ENCODE peak calls at places on chromosomes 16 and 17, in five cellular contexts. P is esophagus squamous epithelium, H is stomach, V is endothelial cell of umbilical vein, J is ovary. E is an unnamed sample.

GRCh38 chr16:27718136-27718766 is 168.3 kb downstream of the KATNIP start:
- DNase-seq in V (no peak), J (no peak), P (no peak), H (no peak), E (no peak)

GRCh38 chr16:27242868-27243590 is 25.5 kb downstream of the NSMCE1 start:
- DNase-seq in J (peak), H (no peak), V (peak), P (no peak), E (peak)

GRCh38 chr16:64880994-64881393 is 240.9 kb downstream of the CDH11 start:
- DNase-seq in J (no peak), P (no peak), H (no peak), V (no peak), E (no peak)

GRCh38 chr17:8438441-8438840 is 2.8 kb downstream of the NDEL1 start:
- DNase-seq in P (no peak), H (no peak), V (no peak), J (no peak), E (no peak)

GRCh38 chr17:45301674-45302073 is 15.1 kb downstream of the MAP3K14 start:
- DNase-seq in H (no peak), P (no peak), V (no peak), J (no peak), E (no peak)

GRCh38 chr16:68492151-68492500 is 43.8 kb upstream of the SMPD3 start:
- DNase-seq in V (no peak), J (no peak), P (no peak), H (no peak), E (no peak)

GRCh38 chr17:55774834-55775233 is 24.0 kb downstream of the PCTP start:
- DNase-seq in H (no peak), P (no peak), V (no peak), J (no peak), E (no peak)

GRCh38 chr17:65332375-65332774 is 195.2 kb downstream of the RGS9 start:
- DNase-seq in H (no peak), V (no peak), J (no peak), P (no peak), E (no peak)

GRCh38 chr17:67700720-67701119 is 17.0 kb upstream of the NOL11 start:
- DNase-seq in P (no peak), J (no peak), V (no peak), H (no peak), E (no peak)

GRCh38 chr16:85420501-85421337 is 192.4 kb upstream of the GSE1 start:
- DNase-seq in H (peak), J (peak), V (peak), P (no peak), E (no peak)

GRCh38 chr17:83180264-83180995 is 101.0 kb downstream of the METRNL start:
- DNase-seq in V (no peak), H (no peak), P (no peak), J (no peak), E (peak)

GRCh38 chr17:79024901-79025737 is 1.1 kb downstream of the C1QTNF1 start:
- DNase-seq in J (peak), V (no peak), P (no peak), H (peak), E (no peak)

GRCh38 chr17:77331161-77331864 is 190.5 kb downstream of the SEC14L1 start:
- DNase-seq in J (peak), P (peak), H (peak), V (peak), E (peak)
- TF ChIP-seq POLR2A in J (no peak), P (no peak), H (no peak), V (no peak), E (no peak)

GRCh38 chr16:53510704-53511070 is 7.7 kb upstream of the AKTIP start:
- DNase-seq in J (no peak), V (no peak), H (no peak), P (no peak), E (no peak)
- H3K27ac ChIP-seq in J (no peak), V (peak), H (no peak), P (peak), E (peak)

DNA sequence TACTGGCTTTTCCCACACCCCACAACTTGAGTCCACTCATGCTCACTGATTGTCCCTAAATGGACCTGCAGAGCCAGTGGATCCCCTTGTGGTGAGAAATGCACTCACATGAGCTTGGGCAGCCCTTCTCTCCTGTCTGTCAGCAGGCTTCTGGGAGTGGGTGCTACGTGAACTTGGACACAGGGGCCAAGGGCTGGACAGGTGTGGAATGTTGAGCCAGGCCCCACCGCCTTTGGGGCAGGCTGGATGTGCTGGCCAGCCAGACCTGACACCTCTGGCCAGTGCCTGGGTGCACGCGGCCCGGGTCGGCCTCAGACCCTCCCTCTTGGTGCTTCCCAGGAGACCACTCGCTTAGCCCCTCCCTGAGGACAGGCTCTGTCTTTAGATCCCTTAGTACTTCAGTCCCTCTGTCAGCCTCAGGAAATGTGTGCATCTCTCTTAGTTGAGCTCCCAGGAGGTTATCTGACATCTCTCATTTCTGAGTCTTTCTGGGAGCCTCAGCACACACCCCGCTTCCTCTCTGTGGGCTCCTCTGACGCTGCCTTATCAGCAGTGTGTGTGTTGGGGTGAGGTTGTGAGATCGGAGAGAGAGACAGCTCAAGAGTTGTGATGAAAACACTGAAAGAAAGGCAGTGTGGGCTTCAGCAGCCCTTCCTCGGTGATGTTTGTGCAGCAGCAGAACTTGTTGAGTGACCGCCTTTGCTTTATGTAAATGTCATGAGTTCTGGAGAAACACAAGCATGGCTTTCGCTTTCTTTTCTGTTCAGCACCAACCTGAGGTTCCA is 117.0 kb downstream of the RAB11FIP4 start:
- DNase-seq in H (peak), V (no peak), J (no peak), P (no peak), E (no peak)
- TF ChIP-seq POLR2A in H (no peak), V (no peak), J (no peak), P (no peak), E (no peak)

GRCh38 chr16:72945611-72946010 is 102.3 kb downstream of the ZFHX3 start:
- DNase-seq in H (no peak), V (no peak), P (no peak), J (no peak), E (no peak)

GRCh38 chr16:72946063-72946462 is 101.9 kb downstream of the ZFHX3 start:
- DNase-seq in P (no peak), V (no peak), J (no peak), H (no peak), E (no peak)

GRCh38 chr16:72945081-72945480 is 102.8 kb downstream of the ZFHX3 start:
- DNase-seq in V (no peak), J (no peak), P (no peak), H (no peak), E (no peak)

GRCh38 chr16:72947379-72948237 is 100.3 kb downstream of the ZFHX3 start:
- DNase-seq in H (no peak), J (no peak), V (no peak), P (no peak), E (no peak)

GRCh38 chr16:72946474-72947194 is 101.3 kb downstream of the ZFHX3 start:
- DNase-seq in P (no peak), H (peak), V (no peak), J (no peak), E (no peak)
- H3K27ac ChIP-seq in P (peak), H (no peak), V (no peak), J (no peak), E (no peak)

GRCh38 chr16:82660966-82661365 is 34.2 kb downstream of the CDH13 start:
- DNase-seq in J (no peak), V (no peak), P (no peak), H (no peak), E (no peak)
- TF ChIP-seq POLR2A in J (no peak), V (no peak), P (no peak), H (no peak), E (no peak)

DNA sequence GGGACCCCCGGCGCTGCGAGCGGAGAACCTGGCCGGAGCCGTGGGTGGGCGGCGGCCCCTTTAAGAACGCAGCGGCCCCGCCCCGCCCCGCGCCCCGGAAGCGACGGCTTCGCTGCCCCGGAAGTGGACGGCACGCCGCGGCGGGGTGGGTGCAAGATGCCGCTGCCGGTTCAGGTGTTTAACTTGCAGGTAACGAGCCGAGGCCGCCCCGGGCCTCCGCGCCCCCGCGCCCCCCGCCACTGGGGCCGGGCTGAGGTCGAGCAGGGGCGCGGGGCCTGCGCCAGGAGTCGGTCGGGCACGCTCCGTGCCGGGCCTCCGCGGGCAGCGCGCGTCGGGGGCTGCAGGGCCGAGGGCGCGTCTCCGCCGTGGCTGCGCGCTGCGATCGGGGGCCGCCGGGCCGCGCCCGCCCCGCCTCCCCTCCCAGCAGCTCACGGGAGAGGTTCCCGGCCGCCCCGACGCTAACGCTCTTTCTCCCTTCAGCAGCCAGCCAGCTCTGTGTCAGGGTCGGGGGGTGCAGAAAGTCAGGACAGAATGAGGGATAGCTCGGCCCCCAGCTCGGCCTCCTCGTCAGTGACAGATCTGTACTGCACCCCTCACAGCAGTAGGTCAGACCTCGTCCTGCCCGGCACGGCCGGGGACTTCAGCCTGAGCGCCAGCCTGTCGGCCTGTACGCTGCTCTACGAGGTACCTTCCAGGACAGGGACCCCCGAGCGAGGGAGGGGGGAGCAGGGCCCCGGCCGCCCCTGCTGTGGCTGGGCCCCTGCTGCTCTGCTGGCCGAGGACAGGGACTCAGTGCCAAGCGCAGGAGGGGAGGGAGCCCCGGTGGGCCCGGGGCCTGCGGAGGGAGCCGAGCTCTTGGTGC is at the start of the genes GPS1 and RFNG:
- DNase-seq in P (no peak), V (peak), J (peak), H (peak), E (no peak)
- H3K27ac ChIP-seq in P (peak), V (no peak), J (peak), H (peak), E (peak)

GRCh38 chr17:43778337-43779144 is at the start of gene DUSP3:
- DNase-seq in P (peak), J (peak), H (peak), V (peak), E (peak)
- TF ChIP-seq POLR2A in P (peak), J (peak), H (peak), V (peak), E (peak)

GRCh38 chr17:60435244-60436170 is 13.2 kb downstream of the CHCT1 start:
- DNase-seq in P (no peak), V (peak), J (peak), H (peak), E (no peak)
- H3K27ac ChIP-seq in P (no peak), V (no peak), J (no peak), H (no peak), E (no peak)